ENCODE peak calls at places on chromosomes 16 and 17, in four cellular contexts. P is GM12878, J is K562, Z is H1. Q is an unnamed sample.

GRCh38 chr16:57470683-57471082 is 8.2 kb downstream of the POLR2C start:
- DNase-seq in P (no peak), J (no peak), Z (no peak), Q (no peak)

GRCh38 chr17:31517524-31517923 is 126.0 kb downstream of the RAB11FIP4 start:
- DNase-seq in P (no peak), J (peak), Z (no peak), Q (peak)

GRCh38 chr17:3770471-3770870 is 30.5 kb downstream of the ITGAE start:
- DNase-seq in P (no peak), J (no peak), Z (no peak), Q (no peak)

GRCh38 chr17:2386400-2387085 is 14.3 kb downstream of the MNT start:
- DNase-seq in P (no peak), J (no peak), Z (no peak), Q (no peak)

GRCh38 chr17:48528153-48528912 is 2.5 kb downstream of the HOXB1 start:
- DNase-seq in P (no peak), J (peak), Z (no peak), Q (no peak)

GRCh38 chr17:21505819-21506815 is 130.0 kb downstream of the KCNJ12 start:
- DNase-seq in P (no peak), J (no peak), Z (no peak), Q (no peak)

GRCh38 chr16:69463876-69464275 is 39.5 kb downstream of the CYB5B start:
- DNase-seq in P (no peak), J (no peak), Z (no peak), Q (no peak)

GRCh38 chr17:67003231-67003630 is 38.7 kb downstream of the CACNG4 start:
- DNase-seq in P (no peak), J (no peak), Z (no peak), Q (no peak)

GRCh38 chr16:56667581-56668571 is at the start of gene MT1G:
- DNase-seq in P (no peak), J (no peak), Z (no peak), Q (peak)

GRCh38 chr17:1577186-1577585 is 14.6 kb upstream of the PITPNA start:
- DNase-seq in P (no peak), J (no peak), Z (no peak), Q (peak)

GRCh38 chr17:5413682-5414081 is 5.8 kb downstream of the NUP88 start:
- DNase-seq in P (no peak), J (peak), Z (no peak), Q (no peak)

GRCh38 chr17:33234930-33235685 is 58.0 kb downstream of the ASIC2 start:
- DNase-seq in P (no peak), J (no peak), Z (no peak), Q (no peak)

GRCh38 chr16:50133214-50133613 is 19.9 kb upstream of the TENT4B start:
- DNase-seq in P (no peak), J (no peak), Z (no peak), Q (no peak)

GRCh38 chr17:81387235-81388060 is 7.8 kb upstream of the BAHCC1 start:
- DNase-seq in P (no peak), J (peak), Z (no peak), Q (no peak)

GRCh38 chr16:49980166-49980565 is 44.9 kb upstream of the CNEP1R1 start:
- DNase-seq in P (no peak), J (no peak), Z (no peak), Q (no peak)

GRCh38 chr17:61862105-61862574 is 1.2 kb downstream of the BRIP1 start:
- DNase-seq in P (no peak), J (no peak), Z (no peak), Q (peak)

GRCh38 chr17:64385187-64386083 is 5.2 kb downstream of the PECAM1 start:
- DNase-seq in P (peak), J (peak), Z (no peak), Q (peak)

GRCh38 chr16:87897563-87898505 is 28.5 kb upstream of the SLC7A5 start:
- DNase-seq in P (no peak), J (no peak), Z (no peak), Q (no peak)

GRCh38 chr17:71412803-71413202 is 708.0 kb upstream of the SOX9 start:
- DNase-seq in P (no peak), J (no peak), Z (no peak), Q (no peak)

GRCh38 chr16:75280331-75280804 is 28.9 kb upstream of the BCAR1 start:
- DNase-seq in P (no peak), J (no peak), Z (no peak), Q (no peak)

GRCh38 chr17:77229786-77230435 is 89.1 kb downstream of the SEC14L1 start:
- DNase-seq in P (no peak), J (no peak), Z (no peak), Q (no peak)

GRCh38 chr17:58527949-58528348 is 13.5 kb upstream of the MTMR4 start:
- DNase-seq in P (no peak), J (no peak), Z (no peak), Q (no peak)

GRCh38 chr16:69706256-69706974 is 19.9 kb downstream of the NQO1 start:
- DNase-seq in P (no peak), J (no peak), Z (no peak), Q (no peak)

GRCh38 chr17:43018008-43018853 is 4.0 kb downstream of the VAT1 start:
- DNase-seq in P (no peak), J (no peak), Z (no peak), Q (no peak)

GRCh38 chr16:19396555-19397011 is 21.1 kb upstream of the TMC5 start:
- DNase-seq in P (no peak), J (no peak), Z (no peak), Q (no peak)

GRCh38 chr17:50218771-50219315 is 17.4 kb upstream of the COL1A1 start:
- DNase-seq in P (no peak), J (no peak), Z (no peak), Q (peak)

GRCh38 chr17:27985736-27986394 is 56.6 kb upstream of the NLK start:
- DNase-seq in P (no peak), J (peak), Z (no peak), Q (no peak)

GRCh38 chr16:90032664-90033346 is 13.5 kb upstream of the DBNDD1 start:
- DNase-seq in P (no peak), J (no peak), Z (no peak), Q (no peak)

GRCh38 chr17:81400939-81401726 is 5.9 kb downstream of the BAHCC1 start:
- DNase-seq in P (no peak), J (no peak), Z (no peak), Q (no peak)

GRCh38 chr17:13776027-13776551 is 174.4 kb upstream of the HS3ST3A1 start:
- DNase-seq in P (no peak), J (no peak), Z (no peak), Q (no peak)

GRCh38 chr17:81034168-81034777 is 678 bp upstream of the BAIAP2 start:
- DNase-seq in P (no peak), J (no peak), Z (no peak), Q (no peak)

GRCh38 chr17:19407601-19408380 is 3.2 kb upstream of the RNF112 start:
- DNase-seq in P (no peak), J (no peak), Z (no peak), Q (no peak)

GRCh38 chr16:87784812-87785211 is 19.0 kb upstream of the KLHDC4 start:
- DNase-seq in P (no peak), J (no peak), Z (no peak), Q (peak)

GRCh38 chr16:89446136-89446974 is 44.0 kb downstream of the ANKRD11 start:
- DNase-seq in P (no peak), J (no peak), Z (no peak), Q (no peak)

GRCh38 chr17:9408381-9408780 is 167.2 kb downstream of the STX8 start:
- DNase-seq in P (no peak), J (no peak), Z (no peak), Q (no peak)

GRCh38 chr16:71927787-71928186 is 32.5 kb downstream of the IST1 start:
- DNase-seq in P (no peak), J (no peak), Z (no peak), Q (no peak)

GRCh38 chr16:71929048-71929447 is 33.7 kb downstream of the IST1 start:
- DNase-seq in P (no peak), J (no peak), Z (no peak), Q (no peak)

GRCh38 chr16:71924710-71925109 is 29.4 kb downstream of the IST1 start:
- DNase-seq in P (no peak), J (no peak), Z (no peak), Q (no peak)

GRCh38 chr16:71930013-71930563 is 34.8 kb downstream of the IST1 start:
- DNase-seq in P (no peak), J (no peak), Z (no peak), Q (no peak)

DNA sequence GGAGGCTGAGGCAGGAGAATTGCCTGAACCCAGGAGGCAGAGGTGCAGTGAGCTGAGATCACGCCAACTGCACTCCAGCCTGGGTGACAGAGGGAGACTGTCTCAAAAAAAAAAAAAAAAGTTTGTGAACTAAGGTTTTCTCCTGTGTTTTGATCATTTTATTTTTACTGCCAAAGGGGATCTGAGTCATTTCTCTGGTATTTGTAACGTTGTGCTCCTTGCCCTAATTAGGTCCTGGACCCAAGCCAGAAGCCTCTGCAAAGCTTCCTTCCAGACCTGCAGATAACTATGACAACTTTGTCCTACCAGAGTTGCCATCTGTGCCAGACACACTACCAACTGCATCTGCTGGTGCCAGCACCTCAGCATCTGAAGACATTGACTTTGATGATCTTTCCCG is 32.1 kb downstream of the IST1 start:
- DNase-seq in P (no peak), J (peak), Z (no peak), Q (no peak)
- TF ChIP-seq YY1 in P (no peak), J (no peak), Z (no peak), Q (no peak)

DNA sequence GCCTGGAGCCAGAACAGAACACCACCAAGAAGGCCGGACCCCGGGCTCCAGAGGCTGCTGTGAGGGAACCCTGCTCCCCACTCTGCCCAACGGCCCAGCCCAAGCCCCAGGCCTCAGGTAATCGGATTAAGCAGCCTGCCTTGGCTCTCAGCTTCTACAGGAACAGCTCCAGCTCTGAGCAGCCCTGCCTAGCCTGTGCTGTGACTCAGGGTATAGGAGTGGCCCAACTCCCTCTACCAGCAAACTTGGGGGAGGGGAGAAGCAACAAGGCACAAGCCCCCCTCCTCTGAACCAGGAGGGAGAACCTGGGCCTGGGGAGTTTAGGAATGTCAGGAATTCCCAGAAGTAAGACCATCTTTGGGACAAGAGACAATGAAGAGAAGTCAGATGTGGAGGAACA is 849 bp upstream of the SOX15 start:
- DNase-seq in P (no peak), J (no peak), Z (no peak), Q (no peak)
- TF ChIP-seq CBX5 in P (no peak), J (no peak), Z (no peak), Q (no peak)

DNA sequence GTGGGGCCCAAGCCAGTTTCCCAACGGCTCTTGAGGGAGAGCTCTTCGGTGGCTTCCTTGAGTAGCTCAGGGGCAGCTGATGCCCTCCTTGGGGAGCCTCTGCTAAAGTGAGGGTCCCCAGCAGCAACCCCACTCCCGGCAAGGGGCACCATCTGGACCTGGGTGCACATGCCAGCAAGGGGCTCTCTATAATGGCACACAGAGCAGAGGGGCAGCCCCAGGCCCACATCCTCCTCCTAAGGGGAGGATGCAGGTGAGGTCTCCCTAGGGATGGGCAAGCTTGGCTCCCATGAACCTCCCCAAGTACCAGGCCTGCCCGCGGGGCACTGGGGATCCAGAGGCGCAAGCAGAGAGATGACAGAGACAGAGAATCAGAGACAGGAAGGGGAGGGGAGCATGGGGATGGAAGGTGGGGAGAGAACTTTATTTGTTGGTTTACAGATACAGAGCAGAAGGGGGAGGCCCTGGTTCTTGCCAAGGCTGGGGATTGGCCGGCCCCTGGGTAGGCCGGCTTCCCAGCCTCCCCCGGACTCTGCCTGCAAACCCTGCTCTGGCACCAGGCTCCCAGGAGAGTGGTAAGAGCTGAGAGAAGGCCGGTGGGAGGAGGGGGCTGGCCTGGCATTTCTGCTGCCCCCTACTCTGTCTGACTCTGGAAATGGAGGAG is 61.4 kb downstream of the SRCIN1 start:
- DNase-seq in P (no peak), J (no peak), Z (no peak), Q (no peak)
- TF ChIP-seq YY1 in P (no peak), J (no peak), Z (no peak), Q (no peak)

GRCh38 chr17:73401911-73402310 is 90.1 kb upstream of the CDC42EP4 start:
- DNase-seq in P (no peak), J (peak), Z (no peak), Q (peak)
- TF ChIP-seq CBX5 in P (no peak), J (no peak), Z (no peak), Q (no peak)

GRCh38 chr16:48608871-48609452 is 1.0 kb downstream of the N4BP1 start:
- DNase-seq in P (no peak), J (no peak), Z (no peak), Q (no peak)

GRCh38 chr16:48608452-48608851 is 1.5 kb downstream of the N4BP1 start:
- DNase-seq in P (peak), J (no peak), Z (no peak), Q (no peak)

GRCh38 chr16:48609453-48610023 is 442 bp downstream of the N4BP1 start:
- DNase-seq in P (no peak), J (peak), Z (no peak), Q (no peak)

GRCh38 chr16:48605518-48606110 is 4.4 kb downstream of the N4BP1 start:
- DNase-seq in P (no peak), J (no peak), Z (no peak), Q (no peak)

DNA sequence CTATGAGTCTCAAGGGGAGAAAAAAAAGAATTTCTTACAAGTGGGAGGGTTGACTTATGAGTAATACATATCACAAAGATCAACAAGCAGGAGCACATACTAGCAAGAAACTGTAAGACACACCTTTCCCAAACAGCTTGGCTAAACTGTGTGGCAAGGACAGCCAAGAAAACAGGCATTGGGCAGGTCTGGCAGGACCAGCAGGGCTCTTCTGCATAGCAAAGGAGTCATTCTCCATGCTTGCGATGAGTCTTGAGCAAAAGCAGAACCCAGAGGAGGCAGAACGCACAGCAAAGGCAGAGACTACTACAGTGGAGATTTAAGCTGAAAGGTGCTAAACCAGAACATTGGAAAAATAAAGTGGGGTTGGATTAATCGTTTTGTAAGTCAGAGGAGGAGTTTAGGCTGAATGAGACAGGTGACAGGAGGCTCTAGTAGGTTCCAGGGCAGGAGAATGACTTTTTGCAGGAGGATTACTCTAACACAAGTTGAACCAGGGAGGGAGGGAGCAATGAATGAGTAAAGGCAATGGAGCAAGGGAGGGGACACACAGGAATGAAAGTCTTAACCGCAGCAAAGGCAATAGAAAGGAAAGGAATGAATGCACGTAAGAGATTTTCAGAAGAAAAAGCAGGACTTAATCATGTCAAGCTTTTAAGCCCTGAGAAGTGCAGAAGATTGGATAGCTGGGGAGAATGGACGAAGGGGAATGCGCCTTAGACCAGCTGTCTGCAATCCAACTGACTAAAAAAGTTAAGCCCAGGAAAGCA is 2.7 kb downstream of the N4BP1 start:
- DNase-seq in P (no peak), J (no peak), Z (no peak), Q (no peak)
- TF ChIP-seq YY1 in P (no peak), J (no peak), Z (no peak), Q (no peak)

GRCh38 chr16:80680839-80681238 is 123.6 kb downstream of the CDYL2 start:
- DNase-seq in P (no peak), J (no peak), Z (no peak), Q (no peak)

GRCh38 chr16:80682435-80683070 is 121.8 kb downstream of the CDYL2 start:
- DNase-seq in P (no peak), J (no peak), Z (no peak), Q (no peak)

GRCh38 chr16:80680046-80680445 is 124.4 kb downstream of the CDYL2 start:
- DNase-seq in P (no peak), J (no peak), Z (no peak), Q (no peak)

GRCh38 chr16:80683646-80684045 is 120.8 kb downstream of the CDYL2 start:
- DNase-seq in P (no peak), J (no peak), Z (no peak), Q (no peak)

DNA sequence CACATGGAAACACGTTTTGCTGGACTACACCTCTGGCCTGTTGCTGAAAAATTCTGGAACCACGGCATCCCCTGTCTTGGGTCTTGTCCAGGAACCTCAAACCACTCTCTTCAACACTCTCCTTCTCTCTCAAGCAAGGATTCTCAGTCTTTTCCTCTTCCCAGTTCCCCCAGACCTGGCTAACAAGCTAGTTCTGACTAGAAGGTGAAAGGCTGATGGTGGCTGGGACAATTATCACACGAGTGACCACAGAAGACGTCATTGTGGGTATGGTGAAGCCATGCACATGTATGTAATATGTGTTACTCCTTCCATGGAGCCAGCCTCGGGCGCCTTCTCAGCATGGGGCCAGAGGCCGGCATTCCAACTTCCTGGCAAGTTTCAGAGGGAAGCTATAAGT is 123.0 kb downstream of the CDYL2 start:
- DNase-seq in P (no peak), J (no peak), Z (no peak), Q (no peak)
- TF ChIP-seq CBX5 in P (no peak), J (no peak), Z (no peak), Q (no peak)

GRCh38 chr16:13909872-13910303 is 10.1 kb upstream of the ERCC4 start:
- DNase-seq in P (no peak), J (no peak), Z (no peak), Q (peak)
- TF ChIP-seq YY1 in P (no peak), J (no peak), Z (no peak), Q (no peak)

GRCh38 chr16:76654421-76654820 is 377.2 kb downstream of the CNTNAP4 start:
- DNase-seq in P (no peak), J (no peak), Z (no peak), Q (no peak)
- TF ChIP-seq CBX5 in P (no peak), J (no peak), Z (no peak), Q (no peak)

Q was measured in HepG2.